ENCODE peak calls at places on chromosomes 3 and 15, in eight cellular contexts. M is thoracic aorta; C is activated CD4-positive, alpha-beta T cell treated with anti-CD3 and anti-CD28 coated beads, Interleukin-2, amount 10 ng/mL, durations not matched to agents 7 days and 5 days; W is endothelial cell of umbilical vein; L is kidney glomerular epithelial cell; V is amniotic epithelial cell; O is cardiac fibroblast; P is midbrain. F is an unnamed sample.

GRCh38 chr15:40064231-40064894 is 25.4 kb upstream of the SRP14 start:
- DNase-seq in M (no peak), C (no peak), W (peak; percentile 51), L (peak; percentile 11), V (peak; percentile 63), O (peak; percentile 56), P (no peak), F (peak; percentile 28)

GRCh38 chr3:10420745-10421475 is 84.5 kb downstream of the ATP2B2 start:
- DNase-seq in M (no peak), C (no peak), W (no peak), L (no peak), V (no peak), O (no peak), P (no peak), F (no peak)

GRCh38 chr15:77571181-77571580 is 61.5 kb downstream of the LINGO1 start:
- DNase-seq in M (no peak), C (no peak), W (no peak), L (no peak), V (no peak), O (no peak), P (no peak), F (no peak)

GRCh38 chr3:127775398-127776109 is 46.8 kb downstream of the MGLL start:
- DNase-seq in M (no peak), C (no peak), W (peak; percentile 61), L (peak; percentile 53), V (peak; percentile 55), O (peak; percentile 75), P (peak; percentile 11), F (peak; percentile 98)

GRCh38 chr3:133549565-133549964 is 23.9 kb upstream of the CDV3 start:
- DNase-seq in M (no peak), C (no peak), W (no peak), L (no peak), V (no peak), O (no peak), P (no peak), F (no peak)

GRCh38 chr3:84538597-84538996 is 420.2 kb upstream of the CADM2 start:
- DNase-seq in M (no peak), C (no peak), W (no peak), L (no peak), V (no peak), O (no peak), P (no peak), F (no peak)

GRCh38 chr15:89349212-89349558 is 14.6 kb upstream of the POLG start:
- DNase-seq in M (no peak), C (no peak), W (no peak), L (no peak), V (no peak), O (no peak), P (no peak), F (no peak)

GRCh38 chr3:45017826-45018225 is 8.3 kb upstream of the CLEC3B start:
- DNase-seq in M (no peak), C (no peak), W (peak; percentile 64), L (no peak), V (no peak), O (no peak), P (no peak), F (no peak)

GRCh38 chr15:45871121-45871855 is 236.5 kb downstream of the SQOR start:
- DNase-seq in M (no peak), C (no peak), W (peak; percentile 7), L (peak; percentile 33), V (no peak), O (no peak), P (no peak), F (peak; percentile 93)

GRCh38 chr3:31105438-31106077 is 211.1 kb upstream of the GADL1 start:
- DNase-seq in M (no peak), C (peak; percentile 7), W (peak; percentile 76), L (peak; percentile 45), V (peak; percentile 96), O (peak; percentile 82), P (no peak), F (no peak)

GRCh38 chr3:141367038-141367730 is 1.1 kb upstream of the ZBTB38 start:
- DNase-seq in M (peak; percentile 32), C (no peak), W (peak; percentile 85), L (peak; percentile 68), V (peak; percentile 100), O (peak; percentile 99), P (no peak), F (no peak)

GRCh38 chr3:15303728-15304127 is 28.7 kb downstream of the SH3BP5 start:
- DNase-seq in M (no peak), C (no peak), W (no peak), L (no peak), V (no peak), O (no peak), P (no peak), F (no peak)

GRCh38 chr15:39936681-39937080 is 2.8 kb downstream of the EIF2AK4 start:
- DNase-seq in M (no peak), C (no peak), W (no peak), L (no peak), V (no peak), O (no peak), P (no peak), F (no peak)

GRCh38 chr3:143137637-143138036 is 18.1 kb downstream of the CHST2 start:
- DNase-seq in M (no peak), C (no peak), W (no peak), L (no peak), V (no peak), O (no peak), P (no peak), F (no peak)

GRCh38 chr3:60756636-60757035 is 494.6 kb downstream of the FHIT start:
- DNase-seq in M (no peak), C (no peak), W (no peak), L (no peak), V (no peak), O (no peak), P (no peak), F (peak; percentile 58)